ENCODE peak calls at places on chromosome 16, in seven cellular contexts. R, S, K, T, H, A and Y are unnamed samples.

GRCh38 chr16:73036074-73036826 is 11.7 kb downstream of the ZFHX3 start:
- DNase-seq in S (no peak), H (no peak), T (no peak), K (no peak), A (no peak), R (no peak), Y (no peak)

GRCh38 chr16:89700649-89701424 is 668 bp downstream of the SPATA2L start:
- DNase-seq in H (no peak), A (no peak), S (peak), R (no peak), T (no peak), K (no peak), Y (no peak)

GRCh38 chr16:70523621-70524405 is at the start of gene SF3B3:
- DNase-seq in K (peak), S (no peak), T (peak), H (no peak), R (peak), A (no peak), Y (no peak)

GRCh38 chr16:70418274-70418992 is 20.5 kb downstream of the ST3GAL2 start:
- DNase-seq in T (no peak), R (no peak), A (no peak), H (no peak), K (no peak), S (no peak), Y (no peak)

GRCh38 chr16:65315004-65315398 is 193.1 kb upstream of the CDH11 start:
- DNase-seq in A (peak), T (no peak), S (peak), K (peak), H (no peak), R (peak), Y (no peak)

GRCh38 chr16:72590179-72590937 is 418.4 kb upstream of the PMFBP1 start:
- DNase-seq in A (no peak), R (no peak), T (no peak), H (no peak), K (no peak), S (peak), Y (peak)

GRCh38 chr16:74667215-74667765 is 613 bp upstream of the RFWD3 start:
- DNase-seq in T (no peak), A (peak), R (no peak), H (no peak), S (peak), K (no peak), Y (no peak)

GRCh38 chr16:67101683-67102082 is 8.1 kb upstream of the PHAF1 start:
- DNase-seq in R (no peak), H (no peak), A (no peak), T (no peak), S (peak), K (peak), Y (no peak)

GRCh38 chr16:72947379-72948237 is 100.3 kb downstream of the ZFHX3 start:
- DNase-seq in A (no peak), K (no peak), R (no peak), T (no peak), S (peak), H (no peak), Y (no peak)

GRCh38 chr16:17555176-17555575 is 84.4 kb upstream of the XYLT1 start:
- DNase-seq in S (peak), H (peak), R (no peak), T (no peak), A (no peak), K (peak), Y (peak)

GRCh38 chr16:4936181-4936990 is 562 bp downstream of the PPL start:
- DNase-seq in T (no peak), H (no peak), R (no peak), A (no peak), K (no peak), S (no peak), Y (no peak)

GRCh38 chr16:28288117-28288516 is 4.2 kb upstream of the SBK1 start:
- DNase-seq in K (no peak), H (no peak), A (no peak), R (no peak), S (no peak), T (no peak), Y (no peak)

GRCh38 chr16:48165961-48166578 is 10.3 kb upstream of the ABCC12 start:
- DNase-seq in K (no peak), H (no peak), T (no peak), S (no peak), R (no peak), A (no peak), Y (no peak)

GRCh38 chr16:85306071-85306792 is 194.0 kb upstream of the CIBAR2 start:
- DNase-seq in R (peak), A (peak), K (peak), S (peak), T (peak), H (peak), Y (no peak)

GRCh38 chr16:27792486-27793275 is 242.7 kb downstream of the KATNIP start:
- DNase-seq in T (no peak), R (peak), A (no peak), H (no peak), S (peak), K (no peak), Y (no peak)

GRCh38 chr16:1433263-1433560 is 2.3 kb downstream of the PERCC1 start:
- DNase-seq in K (no peak), A (no peak), S (no peak), H (no peak), T (no peak), R (no peak), Y (no peak)

GRCh38 chr16:85417156-85417860 is 195.8 kb upstream of the GSE1 start:
- DNase-seq in K (no peak), R (no peak), H (no peak), S (no peak), A (peak), T (no peak), Y (no peak)

GRCh38 chr16:53098526-53099317 is 43.9 kb downstream of the CHD9 start:
- DNase-seq in R (peak), S (peak), T (peak), H (no peak), A (peak), K (peak), Y (no peak)

GRCh38 chr16:82882249-82882648 is 255.5 kb downstream of the CDH13 start:
- DNase-seq in A (no peak), S (no peak), R (no peak), K (no peak), T (no peak), H (no peak), Y (no peak)

GRCh38 chr16:53509906-53510703 is 7.1 kb upstream of the AKTIP start:
- DNase-seq in K (peak), A (peak), R (peak), H (peak), T (peak), S (peak), Y (no peak)

GRCh38 chr16:57141822-57142631 is 43.8 kb downstream of the PSME3IP1 start:
- DNase-seq in A (no peak), R (no peak), T (no peak), S (peak), K (no peak), H (peak), Y (no peak)

GRCh38 chr16:31093132-31093703 is 1.4 kb downstream of the VKORC1 start:
- DNase-seq in H (no peak), K (peak), T (no peak), R (no peak), S (peak), A (no peak), Y (no peak)

GRCh38 chr16:78589331-78589730 is 489.9 kb downstream of the WWOX start:
- DNase-seq in R (no peak), S (no peak), H (no peak), T (no peak), K (no peak), A (no peak), Y (no peak)

DNA sequence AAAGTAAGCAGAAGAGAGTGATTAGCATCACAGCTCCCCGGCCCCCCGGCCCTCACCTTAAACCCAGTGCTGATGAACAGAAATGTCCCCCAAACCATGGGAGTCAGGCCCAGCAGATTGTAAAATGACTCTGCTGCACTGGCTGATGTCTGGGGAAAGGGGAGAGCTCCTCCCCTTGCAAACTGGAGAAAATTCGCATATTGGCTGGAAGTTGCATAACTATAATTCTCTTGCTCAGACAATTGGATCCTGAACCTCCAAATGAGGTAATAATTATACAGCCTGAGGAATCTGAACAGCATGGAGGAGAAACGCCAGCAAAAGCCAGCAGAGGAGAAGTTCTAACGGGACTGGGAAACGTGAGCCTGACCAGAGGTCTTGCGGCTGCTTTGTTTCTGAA is 109.7 kb downstream of the C16orf95 start:
- DNase-seq in H (peak), K (peak), R (peak), T (no peak), S (peak), A (no peak), Y (peak)
- H3K4me3 ChIP-seq in H (no peak), K (no peak), R (no peak), T (no peak), S (no peak), A (no peak), Y (peak)

GRCh38 chr16:54538241-54538640 is 251.7 kb upstream of the IRX3 start:
- DNase-seq in A (no peak), S (no peak), R (no peak), H (no peak), T (no peak), K (peak), Y (no peak)
- TF ChIP-seq CTCF in A (no peak), S (no peak), R (no peak), H (peak), T (no peak), K (peak), Y (peak)

GRCh38 chr16:87360862-87361610 is 22.5 kb downstream of the FBXO31 start:
- DNase-seq in K (no peak), R (no peak), S (no peak), T (no peak), A (no peak), H (no peak), Y (no peak)

GRCh38 chr16:87356491-87356853 is 27.1 kb downstream of the FBXO31 start:
- DNase-seq in S (no peak), A (no peak), T (no peak), R (no peak), K (no peak), H (no peak), Y (no peak)

GRCh38 chr16:87359121-87359520 is 24.5 kb downstream of the FBXO31 start:
- DNase-seq in H (no peak), K (no peak), R (no peak), A (no peak), S (no peak), T (no peak), Y (no peak)

GRCh38 chr16:87358250-87358649 is 25.3 kb downstream of the FBXO31 start:
- DNase-seq in S (no peak), H (no peak), K (no peak), R (no peak), A (no peak), T (peak), Y (no peak)

DNA sequence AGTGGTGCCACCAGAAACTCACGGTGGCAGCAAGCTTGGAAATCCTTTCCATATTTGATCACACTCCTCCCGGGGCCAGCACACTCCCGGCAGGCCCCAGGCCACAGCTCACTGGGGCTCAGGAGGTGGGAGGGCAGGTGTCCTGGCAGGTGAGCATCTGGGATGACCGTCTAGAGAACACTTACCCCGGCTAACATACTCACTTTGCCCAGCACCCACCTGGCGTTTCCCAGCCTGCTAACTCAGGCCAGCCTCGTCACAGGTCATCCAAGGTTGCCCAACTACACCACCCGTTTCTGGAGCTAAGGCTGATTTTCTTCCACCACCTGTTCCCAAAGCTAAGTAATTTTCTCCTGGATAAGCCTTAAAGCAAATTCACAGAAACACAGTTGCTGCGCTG is 24.9 kb downstream of the FBXO31 start:
- DNase-seq in S (no peak), H (no peak), K (no peak), T (peak), A (no peak), R (no peak), Y (no peak)
- H3K4me3 ChIP-seq in S (no peak), H (no peak), K (no peak), T (no peak), A (no peak), R (no peak), Y (no peak)

GRCh38 chr16:87061521-87061920 is 255.7 kb downstream of the C16orf95 start:
- DNase-seq in R (no peak), H (no peak), A (no peak), T (no peak), K (no peak), S (no peak), Y (no peak)

GRCh38 chr16:87057951-87058560 is 259.1 kb downstream of the C16orf95 start:
- DNase-seq in A (no peak), H (no peak), T (no peak), R (no peak), S (no peak), K (no peak), Y (no peak)

GRCh38 chr16:87062569-87063442 is 254.4 kb downstream of the C16orf95 start:
- DNase-seq in K (peak), R (peak), H (no peak), S (peak), A (peak), T (no peak), Y (no peak)

GRCh38 chr16:87058728-87059250 is 258.4 kb downstream of the C16orf95 start:
- DNase-seq in K (no peak), S (no peak), H (no peak), A (no peak), T (no peak), R (no peak), Y (no peak)

DNA sequence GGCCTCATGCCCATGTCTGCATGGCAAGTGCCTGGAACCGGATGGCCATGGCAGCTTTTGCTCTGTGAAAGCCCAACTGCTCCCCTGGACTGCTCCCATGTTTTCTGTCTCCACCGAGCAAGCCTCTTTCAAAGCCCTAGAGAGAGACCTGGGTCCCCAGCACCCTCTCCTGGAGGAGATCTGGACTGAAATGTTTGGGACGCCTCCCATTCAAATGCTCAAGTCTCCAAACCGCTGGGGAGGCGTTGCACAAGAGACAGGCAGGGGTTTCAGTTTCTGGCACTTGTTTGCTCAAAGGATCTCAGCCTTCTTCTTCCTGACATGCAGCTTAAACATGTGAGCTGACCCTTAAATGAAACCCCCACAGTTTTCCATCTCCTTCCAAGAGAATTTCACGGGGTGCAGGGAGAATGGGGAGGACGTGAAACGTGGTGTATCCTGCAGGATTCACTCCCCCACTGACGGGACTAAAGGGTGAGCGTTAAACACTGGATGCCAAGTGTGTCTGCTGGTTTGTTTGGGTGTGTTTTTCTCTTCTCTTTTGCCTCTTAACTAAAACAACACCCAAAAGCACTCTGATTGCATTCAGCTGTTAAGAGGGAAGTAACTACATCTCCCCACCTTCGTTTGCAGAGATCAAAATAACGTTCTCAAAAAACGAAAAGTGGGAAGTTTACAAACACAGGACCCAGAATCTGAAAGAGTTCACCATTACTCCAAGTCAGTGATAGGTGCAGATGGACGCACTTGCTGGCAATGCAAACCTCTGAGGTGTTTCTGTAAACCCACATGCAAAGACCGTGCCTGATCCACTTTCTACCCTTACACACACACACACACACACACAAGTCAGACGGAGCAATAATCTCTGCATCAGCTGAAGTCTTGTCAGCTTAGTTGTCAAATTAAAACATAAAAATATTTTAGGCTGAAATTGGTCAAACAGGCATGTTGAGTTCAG is 256.9 kb downstream of the C16orf95 start:
- DNase-seq in T (no peak), H (no peak), S (peak), R (no peak), A (no peak), K (peak), Y (no peak)
- TF ChIP-seq CTCF in T (no peak), H (peak), S (peak), R (no peak), A (peak), K (peak), Y (peak)